ENCODE peak calls at places on chromosomes 4 and X, in four cellular contexts. L, B, S and G are unnamed samples.

GRCh38 chr4:94701606-94702300 is 56.0 kb upstream of the BMPR1B start:
- DNase-seq in B (no peak), L (no peak), S (no peak), G (no peak)

GRCh38 chr4:153595894-153596601 is 88.0 kb upstream of the TLR2 start:
- DNase-seq in S (no peak), L (no peak), B (no peak), G (no peak)

GRCh38 chr4:185640809-185641675 is 105.7 kb upstream of the PDLIM3 start:
- DNase-seq in B (no peak), L (no peak), S (no peak), G (no peak)

GRCh38 chrX:13220916-13221315 is 98.9 kb downstream of the ATXN3L start:
- DNase-seq in S (no peak), B (no peak), L (no peak), G (no peak)

GRCh38 chrX:33252306-33252825 is 41.0 kb upstream of the DMD start:
- DNase-seq in B (no peak), S (no peak), L (no peak), G (no peak)

GRCh38 chr4:8315343-8316250 is 46.0 kb downstream of the HTRA3 start:
- DNase-seq in B (peak), L (peak), S (peak), G (peak)

GRCh38 chr4:153792007-153792892 is 3.4 kb upstream of the SFRP2 start:
- DNase-seq in S (no peak), B (no peak), L (peak), G (peak)

GRCh38 chrX:103157511-103158316 is 57.2 kb upstream of the BEX4 start:
- DNase-seq in B (no peak), L (no peak), S (no peak), G (no peak)

GRCh38 chrX:11899091-11899490 is 141.1 kb downstream of the MSL3 start:
- DNase-seq in L (no peak), S (no peak), B (no peak), G (no peak)

GRCh38 chr4:141416677-141417363 is 196.1 kb downstream of the ZNF330 start:
- DNase-seq in L (no peak), S (no peak), B (no peak), G (no peak)

GRCh38 chr4:76011700-76012387 is 4.5 kb upstream of the CXCL9 start:
- DNase-seq in B (no peak), S (no peak), L (peak), G (peak)

GRCh38 chr4:6257243-6258025 is 12.2 kb upstream of the WFS1 start:
- DNase-seq in L (no peak), S (no peak), B (no peak), G (no peak)

GRCh38 chr4:48329193-48329592 is 12.1 kb upstream of the SLAIN2 start:
- DNase-seq in L (no peak), S (no peak), B (no peak), G (no peak)

GRCh38 chrX:23742693-23743622 is at the start of gene ACOT9:
- DNase-seq in B (peak), L (peak), S (peak), G (peak)

GRCh38 chr4:21202959-21203358 is 502.7 kb downstream of the PACRGL start:
- DNase-seq in L (no peak), B (no peak), S (no peak), G (no peak)

GRCh38 chr4:55170462-55170861 is 45.1 kb upstream of the KDR start:
- DNase-seq in B (no peak), L (no peak), S (no peak), G (no peak)

GRCh38 chrX:22203186-22203585 is 69.5 kb upstream of the CBLL2 start:
- DNase-seq in B (no peak), S (no peak), L (no peak), G (no peak)

GRCh38 chrX:136684120-136684519 is 36.2 kb downstream of the CD40LG start:
- DNase-seq in L (no peak), B (no peak), S (no peak), G (no peak)

GRCh38 chrX:53116101-53116500 is 22.2 kb downstream of the KANTR start:
- DNase-seq in B (no peak), S (no peak), L (peak), G (no peak)

GRCh38 chr4:79087091-79087490 is 147.9 kb upstream of the PAQR3 start:
- DNase-seq in S (no peak), B (no peak), L (no peak), G (no peak)

GRCh38 chrX:7027071-7027470 is 120.4 kb upstream of the STS start:
- DNase-seq in S (no peak), B (no peak), L (peak), G (no peak)

GRCh38 chr4:140937866-140938265 is 181.7 kb upstream of the TBC1D9 start:
- DNase-seq in B (no peak), S (no peak), L (no peak), G (no peak)

GRCh38 chr4:107472265-107472948 is 247.6 kb downstream of the PAPSS1 start:
- DNase-seq in B (no peak), S (no peak), L (no peak), G (no peak)

GRCh38 chr4:37000281-37000680 is 244.3 kb upstream of the NWD2 start:
- DNase-seq in S (no peak), L (no peak), B (no peak), G (no peak)

GRCh38 chrX:66007851-66008250 is 32.0 kb downstream of the VSIG4 start:
- DNase-seq in L (no peak), B (no peak), S (no peak), G (no peak)

GRCh38 chrX:66008403-66008970 is 31.4 kb downstream of the VSIG4 start:
- DNase-seq in L (no peak), B (no peak), S (no peak), G (no peak)

GRCh38 chrX:66002832-66003680 is 36.8 kb downstream of the VSIG4 start:
- DNase-seq in B (no peak), L (no peak), S (no peak), G (no peak)

GRCh38 chrX:66005832-66006449 is 33.9 kb downstream of the VSIG4 start:
- DNase-seq in L (no peak), S (no peak), B (no peak), G (no peak)

DNA sequence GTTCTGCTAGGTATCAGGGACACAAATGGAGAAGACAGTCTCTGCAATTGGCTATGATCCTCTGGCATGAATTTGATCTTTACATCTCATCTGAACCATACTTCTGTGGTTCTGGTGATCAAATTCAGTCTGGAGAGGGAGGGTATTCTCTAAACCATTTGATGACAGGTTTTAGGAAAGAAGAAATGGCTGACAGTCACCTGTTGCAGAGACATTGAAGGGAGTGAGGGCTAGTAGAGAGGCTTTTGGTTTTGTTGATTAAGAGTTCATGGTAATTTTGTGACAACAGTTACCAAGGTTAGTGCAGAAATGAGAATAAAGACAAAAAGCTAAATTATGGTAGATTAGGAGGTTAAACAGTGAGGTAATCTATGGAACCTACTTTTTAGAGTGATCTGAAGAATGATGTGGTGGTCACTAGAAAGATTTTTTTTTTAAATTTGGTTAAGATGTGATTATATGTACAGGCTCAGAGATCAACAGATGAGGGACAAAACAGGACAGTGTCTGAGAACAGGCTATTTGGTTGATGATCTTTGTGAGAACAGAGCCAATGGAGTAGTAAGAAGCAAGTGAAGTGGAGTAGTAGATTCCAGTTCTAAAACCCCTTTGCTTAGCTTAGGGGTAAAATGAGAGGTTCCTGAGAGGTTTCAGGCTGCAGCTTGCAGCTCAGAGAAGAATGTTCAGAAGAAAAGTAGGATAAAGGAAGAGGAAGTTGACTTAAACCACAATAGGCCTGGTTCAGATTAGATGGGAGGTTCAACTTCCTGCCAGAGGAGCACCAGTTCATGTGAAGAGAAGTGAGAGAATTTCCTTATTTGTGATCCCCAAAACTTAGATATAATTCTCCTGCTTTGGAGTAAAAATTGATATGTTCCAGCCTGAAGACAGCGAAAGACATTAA is 34.7 kb downstream of the VSIG4 start:
- DNase-seq in L (no peak), B (no peak), S (no peak), G (no peak)
- TF ChIP-seq POLR2A in L (no peak), B (no peak), S (no peak), G (no peak)

GRCh38 chrX:151488677-151489076 is 74.8 kb upstream of the PASD1 start:
- DNase-seq in L (no peak), B (no peak), S (no peak), G (no peak)
- TF ChIP-seq CTCF in L (no peak), B (no peak), S (no peak), G (peak)

DNA sequence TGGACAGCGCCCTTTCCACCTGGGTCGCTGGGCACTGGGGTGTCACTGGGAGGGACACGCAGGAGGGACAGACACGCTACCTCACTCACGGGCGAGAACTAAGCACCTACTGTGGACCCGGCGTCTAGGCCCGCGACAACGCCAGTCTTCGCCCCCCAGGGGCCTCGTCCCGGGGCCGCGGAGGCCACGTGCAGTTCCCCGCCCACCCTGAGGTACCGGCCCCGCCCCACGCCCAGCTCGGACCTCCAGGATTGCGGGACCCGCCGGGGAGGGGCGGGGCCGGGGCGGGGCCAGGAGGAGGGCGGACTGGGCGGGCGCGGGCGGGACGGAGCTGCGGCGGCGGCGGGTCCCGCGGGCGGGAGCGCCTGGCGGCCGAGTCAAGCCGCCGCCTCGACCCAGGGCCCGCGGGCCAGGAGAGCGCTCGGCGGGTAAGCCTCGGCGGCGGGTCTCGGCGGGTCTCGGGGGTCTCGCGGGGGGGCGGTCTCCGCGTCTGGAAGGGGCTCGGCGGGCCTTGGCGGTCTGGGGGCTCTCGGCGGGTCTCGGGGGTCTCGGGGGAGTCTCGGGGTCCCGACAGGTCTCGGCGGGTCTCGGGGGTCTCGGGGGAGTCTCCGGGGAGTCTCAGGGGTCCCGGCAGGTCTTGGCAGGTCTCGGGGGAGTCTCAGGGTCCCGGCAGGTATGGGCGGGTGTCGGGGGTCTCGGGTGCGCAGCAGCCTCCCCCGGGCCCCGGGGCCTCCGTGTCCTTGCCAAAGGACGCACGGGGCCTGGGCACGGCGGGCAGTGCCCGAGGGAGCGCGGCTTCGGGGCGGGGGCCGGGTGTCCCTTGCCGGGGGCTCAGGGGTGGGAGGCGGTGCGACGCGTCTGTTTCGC is at the start of gene SH3BP2:
- DNase-seq in L (peak), B (peak), S (peak), G (peak)
- TF ChIP-seq POLR2A in L (peak), B (no peak), S (no peak), G (no peak)

DNA sequence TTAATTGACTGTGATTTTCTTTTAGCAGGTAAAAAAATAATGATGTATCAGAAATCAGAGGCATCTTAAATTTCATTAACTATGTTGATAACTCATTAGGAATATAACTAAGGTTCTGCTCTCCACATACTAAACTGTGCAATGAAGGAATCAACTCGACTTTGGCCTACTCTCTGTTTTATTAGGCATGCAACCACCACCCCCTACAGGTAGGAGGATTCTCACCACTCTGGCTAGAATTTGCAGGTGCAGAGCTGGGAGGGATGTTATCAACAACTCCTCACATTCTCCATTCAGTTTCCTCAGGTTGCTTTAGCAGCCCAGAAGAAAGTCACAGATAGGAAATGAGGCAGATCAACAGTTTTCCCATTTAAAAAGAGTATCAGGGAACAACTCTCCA is 160.1 kb downstream of the COX18 start:
- DNase-seq in S (no peak), L (no peak), B (no peak), G (no peak)
- TF ChIP-seq CTCF in S (no peak), L (no peak), B (peak), G (no peak)

GRCh38 chr4:101347267-101347556 is at the start of gene PPP3CA:
- DNase-seq in S (no peak), L (no peak), B (no peak), G (no peak)

GRCh38 chr4:101345596-101346311 is 1.6 kb downstream of the PPP3CA start:
- DNase-seq in B (peak), S (peak), L (peak), G (peak)

GRCh38 chr4:101346312-101346561 is 1.1 kb downstream of the PPP3CA start:
- DNase-seq in B (no peak), L (no peak), S (no peak), G (no peak)

GRCh38 chr4:101347557-101348366 is 436 bp upstream of the PPP3CA start:
- DNase-seq in L (peak), S (peak), B (peak), G (peak)

GRCh38 chr4:101346562-101347266 is 612 bp downstream of the PPP3CA start:
- DNase-seq in L (peak), S (peak), B (peak), G (peak)
- TF ChIP-seq POLR2A in L (no peak), S (peak), B (no peak), G (no peak)